ENCODE peak calls at places on chromosome 4, in five cellular contexts. One of them, this sample, is unnamed. For H3K27me3, the result is how much of the 10 kb centered on the place peaks cover.

GRCh38 chr4:65344278-65344825 is 325.9 kb downstream of the EPHA5 start:
- DNase-seq in AG04450: no peak
- DNase-seq in BJ: no peak
- DNase-seq in GM12878: no peak
- DNase-seq in thoracic aorta: no peak
- DNase-seq in this sample: no peak

GRCh38 chr4:114997596-114997995 is 115.8 kb downstream of the NDST4 start:
- DNase-seq in AG04450: no peak
- DNase-seq in BJ: no peak
- DNase-seq in GM12878: no peak
- DNase-seq in thoracic aorta: no peak
- DNase-seq in this sample: no peak

GRCh38 chr4:53937918-53938317 is 126.5 kb downstream of the CHIC2 start:
- DNase-seq in AG04450: peak
- DNase-seq in BJ: no peak
- DNase-seq in GM12878: no peak
- DNase-seq in thoracic aorta: no peak
- DNase-seq in this sample: no peak

GRCh38 chr4:99965173-99965572 is 15.1 kb upstream of the H2AZ1 start:
- DNase-seq in AG04450: no peak
- DNase-seq in BJ: no peak
- DNase-seq in GM12878: no peak
- DNase-seq in thoracic aorta: no peak
- DNase-seq in this sample: no peak

GRCh38 chr4:7199771-7200441 is 7.6 kb downstream of the SORCS2 start:
- DNase-seq in AG04450: no peak
- DNase-seq in BJ: no peak
- DNase-seq in GM12878: no peak
- DNase-seq in thoracic aorta: no peak
- DNase-seq in this sample: no peak

GRCh38 chr4:145635630-145636029 is 16.4 kb downstream of the MMAA start:
- DNase-seq in AG04450: no peak
- DNase-seq in BJ: no peak
- DNase-seq in GM12878: no peak
- DNase-seq in thoracic aorta: no peak
- DNase-seq in this sample: no peak

GRCh38 chr4:7831330-7831729 is 108.3 kb downstream of the AFAP1 start:
- DNase-seq in AG04450: peak
- DNase-seq in BJ: peak
- DNase-seq in GM12878: no peak
- DNase-seq in thoracic aorta: no peak
- DNase-seq in this sample: no peak

GRCh38 chr4:94927696-94928095 is 169.9 kb downstream of the BMPR1B start:
- DNase-seq in AG04450: no peak
- DNase-seq in BJ: no peak
- DNase-seq in GM12878: no peak
- DNase-seq in thoracic aorta: no peak
- DNase-seq in this sample: no peak

GRCh38 chr4:77636902-77637301 is 31.3 kb downstream of the CXCL13 start:
- DNase-seq in AG04450: peak
- DNase-seq in BJ: peak
- DNase-seq in GM12878: no peak
- DNase-seq in thoracic aorta: no peak
- DNase-seq in this sample: no peak

GRCh38 chr4:43837171-43837570 is 611.4 kb downstream of the KCTD8 start:
- DNase-seq in AG04450: no peak
- DNase-seq in BJ: no peak
- DNase-seq in GM12878: no peak
- DNase-seq in thoracic aorta: no peak
- DNase-seq in this sample: no peak

GRCh38 chr4:107098403-107098802 is 62.3 kb upstream of the DKK2 start:
- DNase-seq in AG04450: no peak
- DNase-seq in BJ: no peak
- DNase-seq in GM12878: no peak
- DNase-seq in thoracic aorta: no peak
- DNase-seq in this sample: no peak

GRCh38 chr4:794911-795725 is 30.8 kb downstream of the CPLX1 start:
- DNase-seq in AG04450: no peak
- DNase-seq in BJ: no peak
- DNase-seq in GM12878: no peak
- DNase-seq in thoracic aorta: no peak
- DNase-seq in this sample: no peak

GRCh38 chr4:25795566-25796454 is 67.0 kb downstream of the SEL1L3 start:
- DNase-seq in AG04450: peak
- DNase-seq in BJ: peak
- DNase-seq in GM12878: no peak
- DNase-seq in thoracic aorta: no peak
- DNase-seq in this sample: peak

GRCh38 chr4:119238068-119238722 is 25.7 kb downstream of the USP53 start:
- DNase-seq in AG04450: no peak
- DNase-seq in BJ: no peak
- DNase-seq in GM12878: peak
- DNase-seq in thoracic aorta: no peak
- DNase-seq in this sample: no peak

GRCh38 chr4:19486400-19486799 is 765.3 kb upstream of the SLIT2 start:
- DNase-seq in AG04450: no peak
- DNase-seq in BJ: no peak
- DNase-seq in GM12878: no peak
- DNase-seq in thoracic aorta: no peak
- DNase-seq in this sample: peak

GRCh38 chr4:89294583-89295244 is 12.9 kb downstream of the GPRIN3 start:
- DNase-seq in AG04450: no peak
- DNase-seq in BJ: no peak
- DNase-seq in GM12878: no peak
- DNase-seq in thoracic aorta: no peak
- DNase-seq in this sample: no peak

GRCh38 chr4:73976716-73977115 is 5.1 kb downstream of the PF4 start:
- DNase-seq in AG04450: no peak
- DNase-seq in BJ: no peak
- DNase-seq in GM12878: no peak
- DNase-seq in thoracic aorta: no peak
- DNase-seq in this sample: no peak

GRCh38 chr4:141860974-141861373 is 224.6 kb downstream of the IL15 start:
- DNase-seq in AG04450: no peak
- DNase-seq in BJ: no peak
- DNase-seq in GM12878: no peak
- DNase-seq in thoracic aorta: no peak
- DNase-seq in this sample: no peak

GRCh38 chr4:113125418-113125817 is 76.0 kb downstream of the ANK2 start:
- DNase-seq in AG04450: no peak
- DNase-seq in BJ: no peak
- DNase-seq in GM12878: no peak
- DNase-seq in thoracic aorta: no peak
- DNase-seq in this sample: no peak

GRCh38 chr4:13543091-13543581 is 1.2 kb downstream of the NKX3-2 start:
- DNase-seq in AG04450: no peak
- DNase-seq in BJ: no peak
- DNase-seq in GM12878: no peak
- DNase-seq in thoracic aorta: no peak
- DNase-seq in this sample: no peak

GRCh38 chr4:149173241-149174013 is 642.2 kb downstream of the IQCM start:
- DNase-seq in AG04450: no peak
- DNase-seq in BJ: no peak
- DNase-seq in GM12878: no peak
- DNase-seq in thoracic aorta: no peak
- DNase-seq in this sample: no peak

GRCh38 chr4:51842167-51842553 is 793 bp upstream of the DCUN1D4 start:
- DNase-seq in AG04450: no peak
- DNase-seq in BJ: no peak
- DNase-seq in GM12878: no peak
- DNase-seq in thoracic aorta: peak
- DNase-seq in this sample: no peak

GRCh38 chr4:75432683-75433082 is 81.5 kb downstream of the RCHY1 start:
- DNase-seq in AG04450: no peak
- DNase-seq in BJ: no peak
- DNase-seq in GM12878: no peak
- DNase-seq in thoracic aorta: no peak
- DNase-seq in this sample: no peak

GRCh38 chr4:173346074-173346473 is 11.9 kb upstream of the HMGB2 start:
- DNase-seq in AG04450: no peak
- DNase-seq in BJ: peak
- DNase-seq in GM12878: no peak
- DNase-seq in thoracic aorta: no peak
- DNase-seq in this sample: no peak

GRCh38 chr4:165331316-165331715 is 3.8 kb downstream of the MSMO1 start:
- DNase-seq in AG04450: no peak
- DNase-seq in BJ: no peak
- DNase-seq in GM12878: no peak
- DNase-seq in thoracic aorta: no peak
- DNase-seq in this sample: no peak

GRCh38 chr4:165332502-165332901 is 5.0 kb downstream of the MSMO1 start:
- DNase-seq in AG04450: no peak
- DNase-seq in BJ: no peak
- DNase-seq in GM12878: no peak
- DNase-seq in thoracic aorta: no peak
- DNase-seq in this sample: no peak

GRCh38 chr4:165336743-165337142 is 9.3 kb downstream of the MSMO1 start:
- DNase-seq in AG04450: no peak
- DNase-seq in BJ: no peak
- DNase-seq in GM12878: no peak
- DNase-seq in thoracic aorta: no peak
- DNase-seq in this sample: no peak

GRCh38 chr4:165331823-165332222 is 4.4 kb downstream of the MSMO1 start:
- DNase-seq in AG04450: no peak
- DNase-seq in BJ: no peak
- DNase-seq in GM12878: no peak
- DNase-seq in thoracic aorta: no peak
- DNase-seq in this sample: no peak

GRCh38 chr4:165335163-165335703 is 7.8 kb downstream of the MSMO1 start:
- DNase-seq in AG04450: no peak
- DNase-seq in BJ: no peak
- DNase-seq in GM12878: no peak
- DNase-seq in thoracic aorta: no peak
- DNase-seq in this sample: no peak
- H3K4me3 ChIP-seq in AG04450: no peak
- H3K4me3 ChIP-seq in BJ: no peak
- H3K4me3 ChIP-seq in GM12878: peak
- H3K4me3 ChIP-seq in thoracic aorta: no peak
- H3K4me3 ChIP-seq in this sample: no peak

DNA sequence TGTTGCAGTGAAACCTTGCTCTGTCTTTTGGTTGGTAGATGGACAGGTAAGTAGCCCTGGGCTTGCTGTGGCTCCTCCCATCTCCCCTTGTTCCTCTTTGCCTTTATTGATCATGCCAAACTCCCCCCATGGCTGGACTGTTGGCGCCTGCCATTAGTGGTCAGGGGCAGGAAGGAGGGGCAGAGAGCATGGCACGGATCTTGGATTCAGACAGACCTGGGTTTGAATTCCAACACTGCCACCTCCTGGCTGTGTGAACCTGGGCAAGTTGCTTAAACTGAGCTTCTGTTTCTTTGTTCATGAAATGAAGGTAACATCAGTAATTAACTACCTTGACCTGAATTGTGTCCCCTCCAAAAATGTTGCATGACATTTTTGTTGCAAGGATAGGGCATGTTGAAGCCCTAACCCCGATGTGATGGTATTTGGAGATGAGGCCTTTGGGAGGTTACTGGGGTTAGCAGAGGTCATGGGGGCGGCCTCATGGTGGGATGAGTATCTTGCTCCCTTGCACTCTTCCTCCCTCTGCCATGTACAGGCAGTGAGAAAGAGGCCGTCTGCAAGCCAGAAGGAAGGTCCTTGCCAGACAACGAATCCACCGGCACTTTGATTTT is 6.0 kb downstream of the SLC2A9 start:
- DNase-seq in AG04450: no peak
- DNase-seq in BJ: no peak
- DNase-seq in GM12878: no peak
- DNase-seq in thoracic aorta: no peak
- DNase-seq in this sample: no peak
- TF ChIP-seq CTCF in AG04450: peak
- TF ChIP-seq CTCF in BJ: peak
- TF ChIP-seq CTCF in GM12878: peak
- TF ChIP-seq CTCF in thoracic aorta: peak
- TF ChIP-seq CTCF in this sample: peak

DNA sequence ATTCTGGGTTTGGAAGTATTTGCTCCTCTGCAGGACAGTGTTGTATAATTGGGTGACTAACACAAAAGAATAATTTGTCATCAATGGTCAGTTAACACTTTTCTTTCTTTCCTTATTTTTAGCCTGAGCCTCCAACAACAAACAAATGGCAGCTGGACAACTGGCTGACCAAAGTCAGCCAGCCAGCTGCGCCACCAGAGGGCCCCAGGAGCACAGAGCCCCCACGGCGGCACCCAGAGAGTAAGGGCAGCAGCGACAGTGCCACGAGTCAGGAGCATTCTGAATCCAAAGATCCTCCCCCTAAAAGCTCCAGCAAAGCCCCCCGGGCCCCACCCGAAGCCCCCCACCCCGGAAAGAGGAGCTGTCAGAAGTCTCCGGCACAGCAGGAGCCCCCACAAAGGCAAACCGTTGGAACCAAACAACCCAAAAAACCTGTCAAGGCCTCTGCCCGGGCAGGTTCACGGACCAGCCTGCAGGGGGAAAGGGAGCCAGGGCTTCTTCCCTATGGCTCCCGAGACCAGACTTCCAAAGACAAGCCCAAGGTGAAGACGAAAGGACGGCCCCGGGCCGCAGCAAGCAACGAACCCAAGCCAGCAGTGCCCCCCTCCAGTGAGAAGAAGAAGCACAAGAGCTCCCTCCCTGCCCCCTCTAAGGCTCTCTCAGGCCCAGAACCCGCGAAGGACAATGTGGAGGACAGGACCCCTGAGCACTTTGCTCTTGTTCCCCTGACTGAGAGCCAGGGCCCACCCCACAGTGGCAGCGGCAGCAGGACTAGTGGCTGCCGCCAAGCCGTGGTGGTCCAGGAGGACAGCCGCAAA is 106.0 kb downstream of the KLHL8 start:
- DNase-seq in AG04450: no peak
- DNase-seq in BJ: no peak
- DNase-seq in GM12878: no peak
- DNase-seq in thoracic aorta: no peak
- DNase-seq in this sample: no peak
- H3K27me3 ChIP-seq in AG04450: under half
- H3K27me3 ChIP-seq in BJ: under half
- H3K27me3 ChIP-seq in GM12878: under half
- H3K27me3 ChIP-seq in thoracic aorta: under half
- H3K27me3 ChIP-seq in this sample: under half

DNA sequence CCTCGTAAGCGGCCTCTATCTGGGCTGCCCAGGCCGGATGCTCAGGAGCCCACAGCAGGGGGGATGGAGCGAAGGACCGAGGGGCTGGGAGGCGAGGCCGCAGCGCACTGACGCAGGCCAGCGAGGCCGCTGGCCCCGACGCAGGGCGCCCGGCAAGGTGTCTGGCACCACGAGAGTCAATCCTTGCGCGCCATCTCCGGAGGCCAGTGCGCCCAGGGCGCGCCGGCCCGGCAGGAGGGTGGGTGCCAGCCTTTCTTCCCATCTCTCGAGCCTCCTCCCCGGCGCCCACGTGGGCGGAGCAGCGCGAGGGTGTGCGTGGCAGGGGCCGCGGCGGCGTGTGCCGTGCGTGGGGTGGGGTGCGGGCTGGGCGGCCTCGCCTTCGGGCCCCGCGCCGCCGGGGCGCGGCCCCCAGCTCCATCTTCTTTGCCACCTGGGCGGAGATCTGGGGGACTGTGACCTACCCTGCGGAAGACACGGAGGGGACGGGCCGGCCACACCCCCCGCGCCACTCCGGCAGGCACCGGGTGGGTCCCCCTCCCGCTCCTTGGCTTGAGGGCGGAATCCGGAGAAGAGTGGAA is 916 bp downstream of the JAKMIP1 start:
- DNase-seq in AG04450: no peak
- DNase-seq in BJ: no peak
- DNase-seq in GM12878: no peak
- DNase-seq in thoracic aorta: no peak
- DNase-seq in this sample: no peak
- H3K4me3 ChIP-seq in AG04450: no peak
- H3K4me3 ChIP-seq in BJ: no peak
- H3K4me3 ChIP-seq in GM12878: peak
- H3K4me3 ChIP-seq in thoracic aorta: peak
- H3K4me3 ChIP-seq in this sample: no peak

GRCh38 chr4:16582526-16582925 is 315.9 kb downstream of the LDB2 start:
- DNase-seq in AG04450: no peak
- DNase-seq in BJ: no peak
- DNase-seq in GM12878: no peak
- DNase-seq in thoracic aorta: no peak
- DNase-seq in this sample: no peak
- TF ChIP-seq CTCF in AG04450: peak
- TF ChIP-seq CTCF in BJ: no peak
- TF ChIP-seq CTCF in GM12878: no peak
- TF ChIP-seq CTCF in thoracic aorta: no peak
- TF ChIP-seq CTCF in this sample: no peak

This sample was measured in kidney epithelial cell.